ENCODE peak calls at places on chromosome 20, in ten cellular contexts. R is RWPE1, E is AG04449, T is IMR-90, H is heart left ventricle, G is astrocyte of the cerebellum, B is pancreas, J is HFFc6, F is PC-9, V is D721Med. A is an unnamed sample.
A peak's percentile ranks its signal among the peaks of the same experiment; 100 is the strongest.

GRCh38 chr20:24470031-24470781 is 777 bp downstream of the SYNDIG1 start:
- DNase-seq in H (no peak), R (no peak), F (no peak), G (no peak), T (no peak), V (no peak), J (no peak), B (no peak), E (no peak), A (no peak)

GRCh38 chr20:35305682-35306556 is 13.7 kb upstream of the FAM83C start:
- DNase-seq in J (peak; percentile 99), R (peak; percentile 100), E (peak; percentile 98), B (no peak), G (peak; percentile 95), F (peak; percentile 96), H (no peak), V (no peak), T (peak; percentile 100), A (no peak)

GRCh38 chr20:35101620-35102019 is 9.0 kb upstream of the TRPC4AP start:
- DNase-seq in R (no peak), G (no peak), E (no peak), F (no peak), B (no peak), H (no peak), V (no peak), J (no peak), T (no peak), A (no peak)

GRCh38 chr20:623041-623440 is 12.9 kb upstream of the TCF15 start:
- DNase-seq in B (no peak), H (no peak), F (no peak), E (no peak), T (no peak), R (no peak), V (no peak), G (no peak), J (no peak), A (no peak)

GRCh38 chr20:43988451-43988850 is 73.8 kb downstream of the TOX2 start:
- DNase-seq in J (no peak), R (no peak), V (no peak), E (no peak), B (no peak), H (no peak), G (no peak), T (peak; percentile 13), F (no peak), A (no peak)

GRCh38 chr20:44787299-44787698 is 23.0 kb downstream of the RIMS4 start:
- DNase-seq in J (no peak), F (no peak), B (no peak), V (no peak), R (no peak), G (no peak), H (no peak), E (no peak), T (no peak), A (no peak)

GRCh38 chr20:44431502-44432234 is 44.0 kb upstream of the TTPAL start:
- DNase-seq in V (no peak), J (no peak), H (no peak), F (no peak), E (no peak), T (no peak), B (no peak), G (no peak), R (no peak), A (no peak)

GRCh38 chr20:35771367-35771688 is 487 bp upstream of the PHF20 start:
- DNase-seq in V (no peak), H (no peak), G (no peak), B (no peak), R (no peak), J (no peak), F (no peak), T (no peak), E (no peak), A (no peak)

GRCh38 chr20:24957326-24957996 is 8.4 kb downstream of the CST7 start:
- DNase-seq in H (no peak), E (no peak), T (no peak), R (no peak), G (no peak), B (no peak), F (no peak), J (no peak), V (no peak), A (no peak)

GRCh38 chr20:9298906-9299305 is 215.5 kb upstream of the LAMP5 start:
- DNase-seq in R (no peak), H (no peak), F (no peak), G (no peak), J (no peak), V (no peak), B (no peak), T (no peak), E (no peak), A (no peak)

DNA sequence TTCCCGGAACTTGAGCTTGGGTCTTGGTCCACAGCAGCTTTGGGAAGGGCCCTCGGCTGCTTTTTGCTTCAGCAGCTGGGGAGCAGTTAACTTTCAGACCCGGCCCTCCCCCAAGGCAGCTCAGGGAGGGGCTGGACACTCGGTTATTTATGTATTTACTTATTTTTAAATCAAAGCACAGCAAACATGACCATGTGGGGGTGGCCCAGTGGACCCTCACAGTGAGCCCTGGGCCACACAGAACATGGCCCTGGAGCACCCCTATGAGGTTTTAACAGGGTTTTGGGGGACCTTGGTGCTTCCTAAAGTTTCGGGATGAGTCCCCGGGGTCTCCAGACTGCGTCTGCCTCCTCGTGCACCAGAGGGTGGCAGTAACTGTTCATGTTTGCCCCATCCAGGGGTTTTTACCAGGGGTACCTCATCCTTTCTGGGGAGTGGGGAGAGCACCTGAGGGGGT is 26.6 kb upstream of the NPBWR2 start:
- DNase-seq in H (no peak), E (no peak), T (no peak), J (no peak), V (no peak), G (no peak), F (no peak), R (no peak), B (no peak), A (no peak)
- TF ChIP-seq CTCF in H (no peak), E (no peak), T (peak; percentile 34), J (peak; percentile 40), V (peak; percentile 44), G (no peak), F (peak; percentile 45), R (no peak), B (no peak), A (no peak)

GRCh38 chr20:59456342-59457132 is 147.8 kb upstream of the PHACTR3 start:
- DNase-seq in E (no peak), V (no peak), G (no peak), B (no peak), R (no peak), T (no peak), H (no peak), F (no peak), J (no peak), A (no peak)

GRCh38 chr20:59458645-59459044 is 145.7 kb upstream of the PHACTR3 start:
- DNase-seq in R (no peak), T (no peak), E (no peak), G (no peak), H (no peak), J (no peak), B (no peak), V (no peak), F (no peak), A (no peak)

GRCh38 chr20:59453634-59454241 is 150.6 kb upstream of the PHACTR3 start:
- DNase-seq in E (no peak), G (no peak), R (no peak), H (peak; percentile 31), J (no peak), V (no peak), B (no peak), T (no peak), F (no peak), A (no peak)

GRCh38 chr20:59452856-59453255 is 151.5 kb upstream of the PHACTR3 start:
- DNase-seq in V (no peak), T (no peak), J (no peak), H (no peak), F (no peak), R (no peak), E (no peak), G (no peak), B (no peak), A (no peak)

DNA sequence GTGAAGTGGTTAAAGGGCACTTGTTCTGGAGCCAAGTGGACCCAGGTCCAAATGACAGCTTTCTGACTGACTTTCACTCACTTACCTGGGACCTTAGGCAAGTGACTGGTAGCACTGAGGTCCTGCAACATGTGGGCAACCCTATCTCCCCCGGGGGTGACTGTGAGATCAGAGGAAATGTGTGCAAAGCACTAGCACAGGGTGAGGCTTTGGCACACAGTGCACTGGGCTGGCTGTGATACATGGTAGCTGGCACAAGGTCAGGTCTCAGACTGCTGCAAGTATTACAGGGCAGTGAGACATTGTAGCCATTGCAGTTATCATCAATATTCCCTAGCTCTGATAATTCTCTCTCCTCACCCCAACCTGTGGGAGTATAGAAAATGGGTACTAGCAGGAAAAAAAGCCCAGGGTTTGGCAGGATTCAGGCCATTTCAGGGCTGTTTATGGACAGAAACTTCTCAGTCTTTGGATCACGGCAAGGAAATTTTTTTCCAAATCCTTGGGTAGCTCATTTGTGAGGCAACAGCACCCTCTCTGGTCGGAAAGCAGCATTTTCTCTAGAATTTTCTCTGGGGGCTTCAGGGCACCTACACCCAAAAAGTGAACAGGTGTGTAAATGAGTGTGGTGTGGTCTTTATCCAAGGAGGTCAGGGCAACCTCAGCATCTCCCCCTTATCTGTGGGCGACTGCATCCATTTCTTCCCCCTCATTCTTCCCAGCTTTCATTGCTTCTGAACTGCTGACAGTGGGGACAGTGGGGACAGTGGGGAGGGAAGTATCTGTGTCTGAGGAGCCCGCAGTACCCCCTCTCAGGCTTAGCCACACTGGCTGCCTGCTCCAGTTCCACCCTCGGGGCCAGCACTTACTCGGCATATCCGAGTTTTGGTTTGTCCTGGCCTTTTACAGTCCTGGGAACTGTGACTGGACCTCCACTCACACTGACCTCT is 148.7 kb upstream of the PHACTR3 start:
- DNase-seq in G (no peak), F (peak; percentile 9), H (no peak), R (peak; percentile 64), V (peak; percentile 43), B (peak; percentile 42), T (peak; percentile 10), J (no peak), E (no peak), A (no peak)
- TF ChIP-seq CTCF in G (peak; percentile 46), F (peak; percentile 78), H (peak; percentile 53), R (peak; percentile 72), V (peak; percentile 79), B (peak; percentile 33), T (peak; percentile 55), J (peak; percentile 61), E (peak; percentile 57), A (no peak)

GRCh38 chr20:4329232-4329631 is 313.9 kb upstream of the RNF24 start:
- DNase-seq in R (no peak), B (no peak), J (no peak), V (no peak), F (no peak), T (no peak), G (no peak), E (no peak), H (no peak), A (no peak)
- TF ChIP-seq CTCF in R (no peak), B (no peak), J (peak; percentile 36), V (no peak), F (no peak), T (no peak), G (no peak), E (no peak), H (no peak), A (no peak)

DNA sequence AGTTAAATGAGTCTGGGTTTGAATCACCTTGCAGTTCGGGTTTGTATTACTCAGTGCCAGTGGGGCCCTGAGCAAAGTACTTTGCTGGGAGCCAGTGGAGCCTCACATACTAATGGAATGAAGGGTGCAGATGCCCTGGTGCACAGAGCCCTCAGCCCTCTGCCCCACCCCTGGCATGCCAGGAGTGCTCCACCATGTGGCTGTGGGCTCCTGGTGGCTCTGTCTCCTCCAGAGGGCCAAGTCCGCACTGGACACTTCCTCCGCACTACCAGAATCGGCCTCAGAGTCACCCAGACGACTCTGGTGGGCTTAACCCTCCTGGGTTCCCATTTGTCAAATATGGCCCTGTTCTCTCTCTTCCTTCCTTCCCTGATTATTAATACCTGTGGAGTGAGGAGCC is 94.0 kb downstream of the STK35 start:
- DNase-seq in R (no peak), J (no peak), T (no peak), B (no peak), V (no peak), H (no peak), E (no peak), G (no peak), F (no peak), A (no peak)
- TF ChIP-seq CTCF in R (no peak), J (peak; percentile 13), T (no peak), B (no peak), V (no peak), H (no peak), E (no peak), G (no peak), F (no peak), A (no peak)

A was measured in activated B cell treated with CpG ODN at 0.5 μM for 24 hours.